ENCODE peak calls at places on chromosome 11, in nine cellular contexts. Z is kidney, X is fibroblast of mammary gland, A is IMR-90, P is cardiac muscle cell, B is upper lobe of left lung, Y is AG10803, L is glutamatergic neuron, W is stomach. G is an unnamed sample.

GRCh38 chr11:120280566-120281160 is 40.7 kb downstream of the POU2F3 start:
- DNase-seq in P (peak), W (no peak), Z (no peak), Y (no peak), X (no peak), A (no peak), L (no peak), B (no peak), G (no peak)

GRCh38 chr11:120815260-120816100 is 208.4 kb upstream of the TBCEL start:
- DNase-seq in P (no peak), L (no peak), W (no peak), Y (no peak), Z (no peak), A (no peak), X (no peak), B (no peak), G (no peak)

GRCh38 chr11:76768091-76769047 is 14.8 kb upstream of the TSKU start:
- DNase-seq in W (peak), B (no peak), A (no peak), P (no peak), X (peak), L (no peak), Y (peak), Z (no peak), G (no peak)

GRCh38 chr11:82858556-82859091 is 41.6 kb downstream of the PRCP start:
- DNase-seq in B (no peak), Y (peak), Z (no peak), L (no peak), X (peak), P (no peak), A (peak), W (no peak), G (no peak)

GRCh38 chr11:77590194-77590591 is 440 bp downstream of the AQP11 start:
- DNase-seq in A (peak), P (peak), X (peak), W (peak), L (peak), B (no peak), Y (peak), Z (no peak), G (no peak)

GRCh38 chr11:106031210-106031845 is 9.3 kb upstream of the MSANTD4 start:
- DNase-seq in Z (no peak), P (no peak), Y (no peak), W (no peak), X (peak), A (peak), L (no peak), B (no peak), G (no peak)

GRCh38 chr11:44515085-44515484 is 50.4 kb upstream of the CD82 start:
- DNase-seq in P (no peak), A (no peak), X (no peak), B (no peak), Y (no peak), L (no peak), Z (no peak), W (no peak), G (no peak)

GRCh38 chr11:125082040-125082439 is 18.9 kb downstream of the SLC37A2 start:
- DNase-seq in Y (no peak), B (no peak), A (no peak), L (no peak), X (no peak), P (no peak), W (no peak), Z (no peak), G (no peak)

GRCh38 chr11:46694095-46694494 is 6.3 kb downstream of the ARHGAP1 start:
- DNase-seq in X (no peak), P (no peak), Y (no peak), B (no peak), Z (no peak), W (no peak), A (no peak), L (no peak), G (no peak)

GRCh38 chr11:119942021-119942420 is 195.9 kb downstream of the TRIM29 start:
- DNase-seq in W (no peak), B (peak), Z (no peak), L (peak), P (no peak), X (no peak), A (no peak), Y (no peak), G (no peak)

GRCh38 chr11:127105578-127105977 is 105.0 kb upstream of the KIRREL3 start:
- DNase-seq in Z (no peak), Y (no peak), B (no peak), X (no peak), P (no peak), W (no peak), A (no peak), L (no peak), G (no peak)

GRCh38 chr11:59582006-59582405 is 33.6 kb downstream of the OSBP start:
- DNase-seq in W (no peak), L (no peak), A (no peak), Z (no peak), B (no peak), P (no peak), Y (no peak), X (no peak), G (no peak)

GRCh38 chr11:134047586-134047999 is 21.3 kb upstream of the JAM3 start:
- DNase-seq in L (no peak), P (no peak), B (no peak), Y (peak), W (no peak), A (peak), X (peak), Z (no peak), G (no peak)

GRCh38 chr11:80443177-80443576 is 1002.3 kb upstream of the TENM4 start:
- DNase-seq in W (no peak), L (no peak), B (no peak), P (no peak), Z (no peak), A (no peak), X (no peak), Y (no peak), G (no peak)

GRCh38 chr11:64754919-64755662 is 4.7 kb downstream of the PYGM start:
- DNase-seq in P (no peak), B (no peak), Z (peak), L (no peak), A (no peak), W (no peak), X (no peak), Y (no peak), G (no peak)

GRCh38 chr11:12045914-12046635 is 37.6 kb upstream of the DKK3 start:
- DNase-seq in Z (no peak), X (peak), A (peak), Y (no peak), W (no peak), P (no peak), B (no peak), L (no peak), G (no peak)

GRCh38 chr11:88231894-88232482 is 56.7 kb upstream of the RAB38 start:
- DNase-seq in Z (no peak), W (no peak), X (peak), B (no peak), P (peak), A (peak), L (no peak), Y (peak), G (no peak)

GRCh38 chr11:75733346-75734107 is 15.9 kb downstream of the MOGAT2 start:
- DNase-seq in Z (no peak), W (peak), Y (peak), A (no peak), B (no peak), P (no peak), L (no peak), X (no peak), G (no peak)

GRCh38 chr11:10592331-10592730 is 23.9 kb upstream of the LYVE1 start:
- DNase-seq in W (no peak), L (no peak), P (no peak), B (no peak), X (peak), Z (no peak), A (peak), Y (peak), G (no peak)

GRCh38 chr11:40328890-40329617 is 1130.4 kb downstream of the LRRC4C start:
- DNase-seq in Y (peak), Z (peak), B (no peak), W (peak), X (peak), L (no peak), A (peak), P (no peak), G (no peak)

GRCh38 chr11:81420668-81421550 is 1312.8 kb downstream of the FAM181B start:
- DNase-seq in W (no peak), B (no peak), L (no peak), Y (no peak), A (no peak), X (no peak), Z (no peak), P (peak), G (no peak)

GRCh38 chr11:100955318-100955717 is 174.3 kb downstream of the PGR start:
- DNase-seq in P (no peak), L (no peak), Y (no peak), Z (no peak), A (no peak), B (no peak), X (no peak), W (no peak), G (no peak)

GRCh38 chr11:83147895-83148294 is 9.0 kb upstream of the PCF11 start:
- DNase-seq in B (no peak), X (peak), P (no peak), L (no peak), A (no peak), Z (no peak), Y (no peak), W (no peak), G (no peak)

GRCh38 chr11:85171648-85172257 is 455.4 kb downstream of the DLG2 start:
- DNase-seq in Y (no peak), L (no peak), P (no peak), W (no peak), B (peak), Z (no peak), A (no peak), X (no peak), G (no peak)

GRCh38 chr11:1300569-1301187 is 8.8 kb downstream of the TOLLIP start:
- DNase-seq in Y (no peak), B (peak), Z (peak), A (no peak), L (no peak), P (no peak), W (peak), X (no peak), G (no peak)

GRCh38 chr11:85182437-85183109 is 444.6 kb downstream of the DLG2 start:
- DNase-seq in W (no peak), P (peak), Y (peak), B (no peak), X (peak), A (peak), Z (no peak), L (no peak), G (no peak)

GRCh38 chr11:102226702-102227101 is 90.6 kb upstream of the BIRC3 start:
- DNase-seq in A (peak), P (no peak), B (no peak), Y (peak), X (peak), L (no peak), Z (no peak), W (no peak), G (no peak)

DNA sequence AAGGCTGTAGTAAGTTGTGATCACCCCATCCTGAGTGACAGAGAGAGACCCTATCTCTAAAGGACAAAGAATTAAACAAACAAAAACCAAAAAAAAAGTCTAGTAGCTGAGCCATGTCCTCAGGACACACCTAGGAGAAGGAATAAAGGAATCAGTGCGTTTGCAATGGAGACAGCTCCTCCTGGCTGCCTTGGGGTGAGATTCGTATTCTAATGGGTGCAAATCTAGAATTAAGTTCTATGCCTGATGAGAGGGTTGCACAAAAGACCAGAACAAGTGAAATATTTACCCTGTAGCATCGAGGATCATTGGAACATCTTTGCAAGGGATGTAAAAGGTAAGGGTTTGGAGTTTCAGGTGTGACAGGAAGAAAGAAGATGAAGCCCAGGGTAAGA is 70.3 kb upstream of the BMAL1 start:
- DNase-seq in Z (no peak), P (no peak), A (no peak), X (no peak), W (no peak), Y (no peak), B (no peak), L (no peak), G (no peak)
- TF ChIP-seq CTCF in Z (peak), P (peak), A (no peak), X (peak), W (no peak), Y (peak), B (no peak), L (no peak), G (no peak)

GRCh38 chr11:86456075-86456939 is 81.6 kb downstream of the CCDC81 start:
- DNase-seq in W (peak), Y (peak), B (no peak), P (peak), Z (peak), X (peak), A (peak), L (peak), G (peak)

GRCh38 chr11:86459002-86459385 is 84.3 kb downstream of the CCDC81 start:
- DNase-seq in B (no peak), P (no peak), A (peak), L (no peak), X (peak), Z (no peak), W (no peak), Y (no peak), G (no peak)

GRCh38 chr11:86458294-86459001 is 83.8 kb downstream of the CCDC81 start:
- DNase-seq in X (peak), P (no peak), Y (peak), L (no peak), A (no peak), W (no peak), Z (no peak), B (no peak), G (no peak)

GRCh38 chr11:86449993-86450629 is 75.4 kb downstream of the CCDC81 start:
- DNase-seq in Y (no peak), Z (no peak), P (no peak), W (no peak), B (no peak), X (no peak), A (no peak), L (no peak), G (no peak)

GRCh38 chr11:86453290-86454030 is 78.8 kb downstream of the CCDC81 start:
- DNase-seq in A (no peak), L (no peak), B (no peak), Z (no peak), Y (no peak), W (no peak), P (no peak), X (no peak), G (no peak)
- TF ChIP-seq CTCF in A (no peak), L (no peak), B (no peak), Z (no peak), Y (no peak), W (no peak), P (no peak), X (peak), G (peak)

GRCh38 chr11:8354622-8355417 is 91.1 kb upstream of the LMO1 start:
- DNase-seq in B (peak), W (no peak), P (peak), X (no peak), Z (peak), Y (no peak), A (no peak), L (no peak), G (no peak)
- TF ChIP-seq CTCF in B (no peak), W (no peak), P (no peak), X (no peak), Z (no peak), Y (no peak), A (no peak), L (no peak), G (peak)

GRCh38 chr11:8263109-8263768 is 439 bp downstream of the LMO1 start:
- DNase-seq in X (no peak), B (peak), W (no peak), L (peak), Z (peak), Y (no peak), A (no peak), P (peak), G (no peak)
- TF ChIP-seq CTCF in X (no peak), B (no peak), W (no peak), L (no peak), Z (no peak), Y (no peak), A (no peak), P (no peak), G (no peak)

DNA sequence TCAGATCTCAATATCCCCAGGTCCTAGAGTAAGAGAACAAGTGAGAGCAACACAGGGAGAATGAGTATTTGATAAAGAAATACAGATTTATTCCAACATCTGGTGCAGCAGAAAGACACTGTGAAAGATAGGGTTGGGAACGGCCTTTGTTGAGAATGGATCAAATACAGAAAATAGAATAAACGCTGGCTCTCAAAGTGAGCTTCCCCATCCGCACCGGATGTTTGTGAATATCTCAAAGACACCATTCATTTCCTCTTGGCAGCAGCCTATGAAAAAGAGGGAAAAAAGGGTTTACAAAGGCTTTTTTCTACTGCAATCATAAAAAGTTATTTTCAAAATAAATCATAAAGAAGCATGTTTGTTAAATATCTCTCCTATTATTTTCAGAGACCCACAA is 279.3 kb downstream of the CASP12 start:
- DNase-seq in Y (no peak), B (no peak), Z (no peak), L (no peak), W (no peak), X (no peak), P (no peak), A (no peak), G (no peak)
- TF ChIP-seq CTCF in Y (no peak), B (no peak), Z (no peak), L (no peak), W (no peak), X (no peak), P (no peak), A (no peak), G (no peak)

GRCh38 chr11:132445966-132446365 is 1075.6 kb downstream of the NTM start:
- DNase-seq in A (no peak), Z (no peak), X (no peak), Y (peak), L (no peak), W (no peak), P (no peak), B (no peak), G (no peak)

GRCh38 chr11:132444891-132445290 is 1074.5 kb downstream of the NTM start:
- DNase-seq in W (no peak), Z (no peak), A (no peak), X (no peak), B (no peak), L (no peak), Y (peak), P (no peak), G (no peak)

GRCh38 chr11:132451942-132452601 is 1080.2 kb downstream of the OPCML start:
- DNase-seq in Y (peak), P (no peak), W (no peak), A (no peak), Z (no peak), X (no peak), L (no peak), B (no peak), G (no peak)

GRCh38 chr11:132450631-132451030 is 1080.2 kb downstream of the NTM start:
- DNase-seq in L (no peak), Z (no peak), A (no peak), B (no peak), P (no peak), Y (no peak), W (no peak), X (no peak), G (no peak)

DNA sequence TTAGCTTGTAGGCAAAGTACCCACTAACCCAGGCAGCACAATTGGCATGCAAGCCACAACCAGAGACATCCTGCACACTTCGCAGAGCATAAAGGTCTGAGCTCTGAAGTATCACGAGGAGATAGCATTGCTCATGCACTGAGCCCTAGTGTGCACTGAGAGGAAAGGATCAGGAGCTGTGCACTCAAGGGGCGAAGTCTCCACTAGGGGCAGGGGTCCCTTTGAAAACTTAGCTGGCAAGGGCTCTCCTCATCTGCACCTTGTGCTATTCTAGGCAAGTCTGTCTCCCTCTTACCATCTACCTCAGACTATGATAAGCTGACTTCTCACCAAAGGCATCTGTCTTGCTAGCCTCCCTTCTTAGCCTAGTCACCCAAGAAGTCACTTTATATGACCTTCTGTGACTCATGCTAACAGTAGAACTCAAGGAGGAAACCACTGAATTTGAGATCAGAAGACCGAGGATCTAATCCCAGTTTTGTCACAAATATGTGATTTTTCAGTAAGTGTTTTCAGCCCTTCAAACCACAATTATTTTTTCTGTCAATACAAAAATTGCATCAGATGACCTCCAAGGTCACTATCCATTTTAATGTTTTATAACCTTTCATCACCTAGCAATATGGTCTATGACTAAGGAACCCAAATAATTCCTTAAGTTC is 1078.0 kb downstream of the NTM start:
- DNase-seq in Y (peak), P (no peak), B (no peak), W (no peak), Z (no peak), X (no peak), A (no peak), L (no peak), G (no peak)
- TF ChIP-seq CTCF in Y (no peak), P (no peak), B (no peak), W (no peak), Z (no peak), X (no peak), A (no peak), L (no peak), G (no peak)

GRCh38 chr11:73189315-73189714 is 28.8 kb upstream of the P2RY2 start:
- DNase-seq in X (no peak), Z (peak), L (no peak), B (no peak), W (peak), A (no peak), Y (no peak), P (no peak), G (no peak)
- TF ChIP-seq CTCF in X (no peak), Z (no peak), L (no peak), B (no peak), W (no peak), A (no peak), Y (no peak), P (no peak), G (no peak)

DNA sequence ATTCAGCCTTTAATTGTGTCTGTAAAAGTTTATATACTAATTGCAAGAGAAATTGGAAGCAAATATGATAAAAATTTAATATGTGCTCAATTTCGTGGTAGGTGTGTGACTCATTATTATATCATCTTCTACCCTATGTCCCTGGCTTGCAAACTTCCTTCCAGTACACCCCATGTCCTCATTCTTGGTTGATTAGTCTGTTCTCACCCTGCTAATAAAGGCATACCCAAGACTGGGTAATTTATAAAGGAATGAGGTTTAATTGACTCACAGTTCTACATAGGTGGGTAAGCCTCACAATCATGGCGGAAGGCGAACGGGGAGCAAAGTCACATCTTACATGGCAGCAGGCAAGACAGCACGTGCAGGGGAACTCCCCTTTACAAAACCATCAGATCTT is 11.9 kb downstream of the MRGPRX3 start:
- DNase-seq in X (peak), L (no peak), Y (peak), B (no peak), Z (no peak), W (no peak), A (peak), P (no peak), G (no peak)
- TF ChIP-seq CTCF in X (no peak), L (no peak), Y (no peak), B (no peak), Z (no peak), W (no peak), A (no peak), P (no peak), G (no peak)